ENCODE peak calls at places on chromosomes 1 and 21, in six cellular contexts. G, T, R, D, O and A are unnamed samples.
A peak's percentile ranks its signal among the peaks of the same experiment; 100 is the strongest.

GRCh38 chr1:16111771-16112557 is 38.5 kb upstream of the FAM131C start:
- DNase-seq in G (peak; percentile 57), T (no peak), R (no peak), D (peak; percentile 94), O (peak; percentile 75), A (peak; percentile 64)

GRCh38 chr1:184747089-184747955 is 7.3 kb downstream of the EDEM3 start:
- DNase-seq in G (no peak), T (no peak), R (no peak), D (no peak), O (no peak), A (no peak)

GRCh38 chr1:180857947-180858768 is 54.5 kb upstream of the KIAA1614 start:
- DNase-seq in G (no peak), T (no peak), R (no peak), D (no peak), O (no peak), A (no peak)

GRCh38 chr1:60547821-60548220 is 474.3 kb upstream of the C1orf87 start:
- DNase-seq in G (no peak), T (no peak), R (no peak), D (no peak), O (no peak), A (no peak)

GRCh38 chr1:7388488-7389185 is 382.5 kb upstream of the VAMP3 start:
- DNase-seq in G (no peak), T (no peak), R (no peak), D (peak; percentile 47), O (peak; percentile 61), A (peak; percentile 59)

GRCh38 chr1:53552981-53553733 is 94.0 kb downstream of the DMRTB1 start:
- DNase-seq in G (no peak), T (no peak), R (no peak), D (peak; percentile 30), O (no peak), A (no peak)

GRCh38 chr1:57839067-57839466 is 415.2 kb upstream of the DAB1 start:
- DNase-seq in G (no peak), T (no peak), R (no peak), D (peak; percentile 77), O (no peak), A (no peak)

GRCh38 chr1:30058966-30059365 is 664.4 kb downstream of the MATN1 start:
- DNase-seq in G (no peak), T (no peak), R (no peak), D (peak; percentile 85), O (no peak), A (no peak)

GRCh38 chr21:32710069-32710784 is 17.6 kb downstream of the SYNJ1 start:
- DNase-seq in G (no peak), T (no peak), R (no peak), D (no peak), O (no peak), A (no peak)

GRCh38 chr1:156281281-156282142 is 1.1 kb downstream of the SMG5 start:
- DNase-seq in G (no peak), T (no peak), R (peak; percentile 65), D (peak; percentile 57), O (no peak), A (peak; percentile 73)

GRCh38 chr1:33718166-33718565 is 145.7 kb upstream of the HMGB4 start:
- DNase-seq in G (no peak), T (no peak), R (no peak), D (no peak), O (no peak), A (no peak)

GRCh38 chr1:229344139-229344538 is 1.3 kb upstream of the CCSAP start:
- DNase-seq in G (no peak), T (no peak), R (no peak), D (peak; percentile 20), O (no peak), A (no peak)

GRCh38 chr1:45325816-45326506 is 734 bp upstream of the HPDL start:
- DNase-seq in G (no peak), T (no peak), R (no peak), D (peak; percentile 11), O (no peak), A (no peak)

GRCh38 chr1:93093332-93094006 is 14.4 kb downstream of the MTF2 start:
- DNase-seq in G (no peak), T (no peak), R (no peak), D (peak; percentile 31), O (no peak), A (no peak)

GRCh38 chr1:218207194-218207593 is 77.9 kb upstream of the RRP15 start:
- DNase-seq in G (no peak), T (no peak), R (no peak), D (peak; percentile 7), O (no peak), A (no peak)

GRCh38 chr1:34101151-34101550 is 63.9 kb downstream of the CSMD2 start:
- DNase-seq in G (no peak), T (no peak), R (no peak), D (peak; percentile 91), O (no peak), A (no peak)

GRCh38 chr1:67060811-67061218 is 6.9 kb upstream of the SLC35D1 start:
- DNase-seq in G (peak; percentile 21), T (no peak), R (no peak), D (peak; percentile 99), O (no peak), A (no peak)

GRCh38 chr1:207876129-207876528 is 34.8 kb downstream of the CD34 start:
- DNase-seq in G (no peak), T (no peak), R (no peak), D (no peak), O (no peak), A (no peak)

GRCh38 chr21:43345746-43346409 is 81.1 kb downstream of the SIK1 start:
- DNase-seq in G (no peak), T (no peak), R (peak; percentile 64), D (peak; percentile 68), O (no peak), A (no peak)

GRCh38 chr1:170819781-170820180 is 115.6 kb upstream of the MROH9 start:
- DNase-seq in G (no peak), T (no peak), R (no peak), D (no peak), O (no peak), A (no peak)

GRCh38 chr1:5508669-5509330 is 483.4 kb downstream of the NPHP4 start:
- DNase-seq in G (no peak), T (no peak), R (no peak), D (no peak), O (no peak), A (no peak)

GRCh38 chr1:199272690-199273089 is 633.9 kb downstream of the PTPRC start:
- DNase-seq in G (no peak), T (peak; percentile 70), R (peak; percentile 28), D (peak; percentile 99), O (no peak), A (no peak)

GRCh38 chr1:243364330-243364729 is 108.5 kb downstream of the SDCCAG8 start:
- DNase-seq in G (no peak), T (peak; percentile 9), R (no peak), D (no peak), O (no peak), A (no peak)

GRCh38 chr1:226629210-226629895 is 80.8 kb downstream of the STUM start:
- DNase-seq in G (peak; percentile 14), T (no peak), R (no peak), D (no peak), O (no peak), A (no peak)

GRCh38 chr1:80384037-80384830 is 1377.7 kb upstream of the ADGRL4 start:
- DNase-seq in G (no peak), T (no peak), R (no peak), D (peak; percentile 28), O (no peak), A (no peak)

GRCh38 chr1:239560921-239561320 is 174.6 kb downstream of the CHRM3 start:
- DNase-seq in G (no peak), T (no peak), R (no peak), D (no peak), O (no peak), A (no peak)

GRCh38 chr1:151340870-151341754 is 5.9 kb downstream of the RFX5 start:
- DNase-seq in G (no peak), T (peak; percentile 46), R (no peak), D (peak; percentile 84), O (peak; percentile 39), A (no peak)

GRCh38 chr1:234602334-234603220 is 7.4 kb downstream of the IRF2BP2 start:
- DNase-seq in G (no peak), T (peak; percentile 67), R (no peak), D (peak; percentile 99), O (no peak), A (peak; percentile 69)

GRCh38 chr1:226474041-226474440 is 66.1 kb upstream of the PARP1 start:
- DNase-seq in G (no peak), T (no peak), R (no peak), D (no peak), O (no peak), A (no peak)

GRCh38 chr1:119733754-119734153 is 22.0 kb downstream of the PHGDH start:
- DNase-seq in G (no peak), T (no peak), R (no peak), D (no peak), O (no peak), A (no peak)
- H3K36me3 ChIP-seq in G (peaks cover 67% of the 10 kb centered on the region), T (no peaks in the 10 kb centered on the region), R (peaks cover 8% of the 10 kb centered on the region), D (peaks cover 6% of the 10 kb centered on the region), O (no peaks in the 10 kb centered on the region), A (no peaks in the 10 kb centered on the region)

DNA sequence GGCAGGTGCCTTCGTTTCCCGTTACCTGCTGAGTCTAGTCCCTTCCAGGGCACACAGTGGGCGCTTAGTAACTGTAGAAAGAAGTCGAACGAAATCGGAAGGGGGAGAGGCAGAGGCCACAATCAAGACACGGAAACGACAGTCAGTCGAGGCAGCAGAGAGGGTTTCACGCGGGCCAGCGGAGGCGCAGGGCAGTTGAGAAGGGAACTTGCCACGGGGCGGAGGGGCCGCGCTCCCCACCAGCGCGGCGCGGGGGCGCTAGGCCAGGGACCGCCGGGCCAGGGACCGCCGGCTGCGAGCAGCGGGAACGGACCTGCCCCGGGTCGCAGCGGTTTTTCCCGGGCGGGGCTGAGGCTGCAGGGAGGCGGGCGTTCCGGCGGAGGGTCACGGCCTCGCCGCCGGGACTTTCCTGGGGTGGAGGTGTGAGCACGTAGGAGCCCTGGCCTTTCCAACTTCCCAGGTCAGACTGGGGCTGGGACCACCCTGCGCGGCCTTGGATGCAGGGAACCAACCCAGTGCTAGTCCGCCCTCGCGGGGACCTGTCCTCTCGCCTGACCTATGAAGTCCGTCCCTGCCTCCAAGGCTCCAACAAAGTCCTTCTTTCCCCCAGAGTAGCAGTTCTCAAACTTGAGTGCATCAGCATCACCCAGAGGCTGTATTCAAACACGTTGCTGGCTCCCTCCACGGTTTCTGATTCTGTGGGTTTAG is 150.1 kb upstream of the FGGY start:
- DNase-seq in G (peak; percentile 43), T (peak; percentile 57), R (peak; percentile 87), D (peak; percentile 30), O (peak; percentile 44), A (no peak)
- H3K4me1 ChIP-seq in G (peaks cover 21% of the 10 kb centered on the region), T (peaks cover 29% of the 10 kb centered on the region), R (no peaks in the 10 kb centered on the region), D (peaks cover 36% of the 10 kb centered on the region), O (peaks cover 4% of the 10 kb centered on the region), A (peaks cover 39% of the 10 kb centered on the region)

GRCh38 chr1:187390157-187390556 is 561.4 kb downstream of the PLA2G4A start:
- DNase-seq in G (no peak), T (no peak), R (no peak), D (peak; percentile 17), O (no peak), A (no peak)
- TF ChIP-seq CTCF in G (no peak), T (no peak), R (no peak), D (no peak), O (no peak), A (no peak)

DNA sequence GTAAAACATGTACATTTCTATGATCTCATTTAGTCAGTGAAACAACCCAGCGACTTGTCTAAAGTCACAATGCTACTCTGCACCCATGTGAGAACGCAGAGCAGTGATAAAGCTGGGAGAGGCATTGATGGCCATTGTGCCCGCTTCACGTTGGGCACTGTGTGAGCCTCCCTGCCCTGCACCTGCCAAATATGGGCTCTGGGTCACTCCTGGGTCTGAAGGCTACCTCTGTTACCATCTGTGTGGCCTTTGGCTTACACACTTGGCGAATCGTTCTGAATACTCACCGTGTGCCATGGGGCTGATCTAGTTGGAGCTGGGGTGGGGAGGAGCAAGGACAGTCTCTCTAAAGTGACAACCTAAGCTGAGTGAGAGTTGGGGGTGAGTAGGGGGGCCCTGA is 29.9 kb downstream of the PCSK9 start:
- DNase-seq in G (no peak), T (no peak), R (no peak), D (no peak), O (no peak), A (no peak)
- H3K36me3 ChIP-seq in G (peaks cover 79% of the 10 kb centered on the region), T (peaks cover 4% of the 10 kb centered on the region), R (peaks cover 18% of the 10 kb centered on the region), D (peaks cover 20% of the 10 kb centered on the region), O (no peaks in the 10 kb centered on the region), A (peaks cover 42% of the 10 kb centered on the region)